ENCODE peak calls at places on chromosomes 6 and 20, in ten cellular contexts. One of them, this sample, is unnamed.

GRCh38 chr6:16684896-16685554 is 76.2 kb downstream of the ATXN1 start:
- DNase-seq in psoas muscle: no peak
- DNase-seq in choroid plexus epithelial cell: peak; percentile 73
- DNase-seq in BE2C: no peak
- DNase-seq in SK-N-SH: no peak
- DNase-seq in colonic mucosa: no peak
- DNase-seq in pancreas: no peak
- DNase-seq in CD8-positive, alpha-beta T cell: peak; percentile 58
- DNase-seq in IMR-90: peak; percentile 82
- DNase-seq in prostate gland: no peak
- DNase-seq in this sample: peak; percentile 65

GRCh38 chr20:48577557-48577956 is 250.2 kb downstream of the PREX1 start:
- DNase-seq in psoas muscle: no peak
- DNase-seq in pancreas: no peak
- DNase-seq in choroid plexus epithelial cell: no peak
- DNase-seq in colonic mucosa: no peak
- DNase-seq in prostate gland: no peak
- DNase-seq in SK-N-SH: no peak
- DNase-seq in CD8-positive, alpha-beta T cell: no peak
- DNase-seq in BE2C: no peak
- DNase-seq in IMR-90: no peak
- DNase-seq in this sample: no peak

GRCh38 chr20:44153636-44154043 is 33.3 kb downstream of the JPH2 start:
- DNase-seq in colonic mucosa: no peak
- DNase-seq in CD8-positive, alpha-beta T cell: peak; percentile 33
- DNase-seq in psoas muscle: no peak
- DNase-seq in IMR-90: peak; percentile 13
- DNase-seq in SK-N-SH: no peak
- DNase-seq in choroid plexus epithelial cell: no peak
- DNase-seq in BE2C: no peak
- DNase-seq in pancreas: no peak
- DNase-seq in prostate gland: no peak
- DNase-seq in this sample: no peak

GRCh38 chr6:167571550-167571949 is 246.7 kb downstream of the TTLL2 start:
- DNase-seq in colonic mucosa: peak; percentile 13
- DNase-seq in IMR-90: no peak
- DNase-seq in BE2C: no peak
- DNase-seq in choroid plexus epithelial cell: no peak
- DNase-seq in psoas muscle: no peak
- DNase-seq in prostate gland: no peak
- DNase-seq in CD8-positive, alpha-beta T cell: no peak
- DNase-seq in pancreas: no peak
- DNase-seq in SK-N-SH: no peak
- DNase-seq in this sample: no peak

GRCh38 chr20:21981179-21981578 is 275.7 kb downstream of the PAX1 start:
- DNase-seq in psoas muscle: no peak
- DNase-seq in pancreas: no peak
- DNase-seq in SK-N-SH: no peak
- DNase-seq in choroid plexus epithelial cell: peak; percentile 15
- DNase-seq in CD8-positive, alpha-beta T cell: no peak
- DNase-seq in colonic mucosa: no peak
- DNase-seq in IMR-90: no peak
- DNase-seq in prostate gland: no peak
- DNase-seq in BE2C: no peak
- DNase-seq in this sample: no peak

GRCh38 chr6:24492475-24492874 is 2.3 kb upstream of the ALDH5A1 start:
- DNase-seq in SK-N-SH: no peak
- DNase-seq in colonic mucosa: peak; percentile 32
- DNase-seq in CD8-positive, alpha-beta T cell: no peak
- DNase-seq in IMR-90: peak; percentile 7
- DNase-seq in prostate gland: no peak
- DNase-seq in pancreas: no peak
- DNase-seq in choroid plexus epithelial cell: peak; percentile 45
- DNase-seq in psoas muscle: no peak
- DNase-seq in BE2C: no peak
- DNase-seq in this sample: peak; percentile 62

GRCh38 chr20:38881806-38882440 is 44.3 kb upstream of the FAM83D start:
- DNase-seq in SK-N-SH: no peak
- DNase-seq in CD8-positive, alpha-beta T cell: no peak
- DNase-seq in psoas muscle: no peak
- DNase-seq in prostate gland: no peak
- DNase-seq in BE2C: no peak
- DNase-seq in choroid plexus epithelial cell: no peak
- DNase-seq in colonic mucosa: no peak
- DNase-seq in IMR-90: no peak
- DNase-seq in pancreas: peak; percentile 26
- DNase-seq in this sample: no peak

GRCh38 chr6:46867411-46867810 is 54.3 kb downstream of the ADGRF5 start:
- DNase-seq in psoas muscle: no peak
- DNase-seq in SK-N-SH: no peak
- DNase-seq in pancreas: no peak
- DNase-seq in IMR-90: no peak
- DNase-seq in choroid plexus epithelial cell: no peak
- DNase-seq in BE2C: no peak
- DNase-seq in CD8-positive, alpha-beta T cell: no peak
- DNase-seq in colonic mucosa: no peak
- DNase-seq in prostate gland: no peak
- DNase-seq in this sample: no peak

GRCh38 chr6:35415065-35415880 is 36.9 kb upstream of the FANCE start:
- DNase-seq in psoas muscle: peak; percentile 56
- DNase-seq in IMR-90: peak; percentile 96
- DNase-seq in CD8-positive, alpha-beta T cell: peak; percentile 28
- DNase-seq in colonic mucosa: peak; percentile 74
- DNase-seq in SK-N-SH: peak; percentile 63
- DNase-seq in pancreas: peak; percentile 75
- DNase-seq in choroid plexus epithelial cell: peak; percentile 96
- DNase-seq in BE2C: peak; percentile 68
- DNase-seq in prostate gland: peak; percentile 88
- DNase-seq in this sample: peak; percentile 32

GRCh38 chr6:6494677-6495076 is 93.8 kb upstream of the LY86 start:
- DNase-seq in BE2C: peak; percentile 40
- DNase-seq in CD8-positive, alpha-beta T cell: no peak
- DNase-seq in IMR-90: no peak
- DNase-seq in choroid plexus epithelial cell: no peak
- DNase-seq in prostate gland: peak; percentile 12
- DNase-seq in pancreas: no peak
- DNase-seq in psoas muscle: peak; percentile 28
- DNase-seq in colonic mucosa: peak; percentile 41
- DNase-seq in SK-N-SH: peak; percentile 15
- DNase-seq in this sample: peak; percentile 76

GRCh38 chr6:105851181-105851580 is 235.0 kb upstream of the PRDM1 start:
- DNase-seq in pancreas: no peak
- DNase-seq in CD8-positive, alpha-beta T cell: no peak
- DNase-seq in psoas muscle: no peak
- DNase-seq in BE2C: no peak
- DNase-seq in prostate gland: no peak
- DNase-seq in SK-N-SH: no peak
- DNase-seq in colonic mucosa: no peak
- DNase-seq in IMR-90: peak; percentile 51
- DNase-seq in choroid plexus epithelial cell: peak; percentile 24
- DNase-seq in this sample: no peak

GRCh38 chr6:163646133-163646532 is 231.6 kb downstream of the QKI start:
- DNase-seq in choroid plexus epithelial cell: no peak
- DNase-seq in psoas muscle: no peak
- DNase-seq in IMR-90: no peak
- DNase-seq in colonic mucosa: no peak
- DNase-seq in prostate gland: no peak
- DNase-seq in pancreas: no peak
- DNase-seq in BE2C: no peak
- DNase-seq in CD8-positive, alpha-beta T cell: no peak
- DNase-seq in SK-N-SH: no peak
- DNase-seq in this sample: no peak

GRCh38 chr20:1667510-1668085 is 10.0 kb upstream of the SIRPG start:
- DNase-seq in pancreas: no peak
- DNase-seq in SK-N-SH: no peak
- DNase-seq in psoas muscle: no peak
- DNase-seq in BE2C: no peak
- DNase-seq in prostate gland: no peak
- DNase-seq in choroid plexus epithelial cell: no peak
- DNase-seq in CD8-positive, alpha-beta T cell: no peak
- DNase-seq in IMR-90: no peak
- DNase-seq in colonic mucosa: no peak
- DNase-seq in this sample: no peak

GRCh38 chr6:85405175-85405852 is 44.6 kb upstream of the NT5E start:
- DNase-seq in choroid plexus epithelial cell: peak; percentile 38
- DNase-seq in pancreas: no peak
- DNase-seq in IMR-90: peak; percentile 55
- DNase-seq in CD8-positive, alpha-beta T cell: no peak
- DNase-seq in SK-N-SH: no peak
- DNase-seq in colonic mucosa: peak; percentile 66
- DNase-seq in BE2C: no peak
- DNase-seq in prostate gland: no peak
- DNase-seq in psoas muscle: no peak
- DNase-seq in this sample: no peak

GRCh38 chr6:39189915-39190544 is 39.2 kb downstream of the KCNK5 start:
- DNase-seq in choroid plexus epithelial cell: peak; percentile 31
- DNase-seq in BE2C: peak; percentile 46
- DNase-seq in IMR-90: peak; percentile 3
- DNase-seq in pancreas: no peak
- DNase-seq in prostate gland: no peak
- DNase-seq in SK-N-SH: peak; percentile 69
- DNase-seq in colonic mucosa: peak; percentile 71
- DNase-seq in psoas muscle: peak; percentile 33
- DNase-seq in CD8-positive, alpha-beta T cell: no peak
- DNase-seq in this sample: peak; percentile 55

GRCh38 chr6:118103381-118104105 is 196.5 kb downstream of the SLC35F1 start:
- DNase-seq in IMR-90: no peak
- DNase-seq in choroid plexus epithelial cell: no peak
- DNase-seq in CD8-positive, alpha-beta T cell: no peak
- DNase-seq in BE2C: no peak
- DNase-seq in pancreas: no peak
- DNase-seq in prostate gland: peak; percentile 4
- DNase-seq in colonic mucosa: no peak
- DNase-seq in SK-N-SH: no peak
- DNase-seq in psoas muscle: no peak
- DNase-seq in this sample: no peak
- H3K4me3 ChIP-seq in IMR-90: no peak overlapping the region
- H3K4me3 ChIP-seq in choroid plexus epithelial cell: no peak overlapping the region
- H3K4me3 ChIP-seq in CD8-positive, alpha-beta T cell: no peak overlapping the region
- H3K4me3 ChIP-seq in BE2C: no peak overlapping the region
- H3K4me3 ChIP-seq in pancreas: no peak overlapping the region
- H3K4me3 ChIP-seq in prostate gland: no peak overlapping the region
- H3K4me3 ChIP-seq in colonic mucosa: no peak overlapping the region
- H3K4me3 ChIP-seq in SK-N-SH: no peak overlapping the region
- H3K4me3 ChIP-seq in psoas muscle: no peak overlapping the region
- H3K4me3 ChIP-seq in this sample: no peak overlapping the region

DNA sequence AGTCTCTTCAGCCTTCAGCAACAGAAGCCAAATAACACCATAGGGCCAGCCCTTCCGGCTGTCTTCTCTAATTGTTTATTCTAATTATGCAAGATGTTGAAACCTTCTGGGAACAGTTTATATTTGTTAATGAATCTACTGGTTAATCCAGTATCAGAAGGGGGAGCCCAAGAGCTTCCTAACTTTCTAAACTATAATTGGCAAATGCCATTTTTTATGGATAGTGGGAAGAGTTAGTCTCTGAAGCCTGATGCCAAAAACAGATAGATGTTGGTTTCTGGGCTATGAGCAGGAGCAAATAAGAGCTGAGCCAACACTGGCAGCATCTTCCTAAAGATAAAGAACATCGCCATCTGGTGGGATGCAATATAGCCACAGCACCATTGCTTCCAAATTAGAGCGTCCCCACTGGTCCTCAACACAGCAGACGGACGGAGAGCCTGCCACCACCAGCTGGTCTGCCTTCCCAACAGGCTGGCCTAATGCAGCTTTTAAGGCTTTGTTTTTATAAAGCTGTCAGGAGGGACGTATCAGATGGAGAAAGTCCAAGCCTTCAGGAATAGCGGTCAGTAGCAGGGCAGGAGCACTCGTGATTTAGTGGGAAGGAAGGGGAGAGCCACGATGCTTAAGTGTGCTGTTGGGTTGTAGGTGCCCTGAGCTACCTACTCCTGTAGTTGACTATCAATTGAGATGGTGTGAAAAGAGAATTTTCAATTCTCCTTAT is 118.8 kb downstream of the RALGAPA2 start:
- DNase-seq in choroid plexus epithelial cell: peak; percentile 79
- DNase-seq in prostate gland: peak; percentile 13
- DNase-seq in pancreas: no peak
- DNase-seq in psoas muscle: no peak
- DNase-seq in CD8-positive, alpha-beta T cell: no peak
- DNase-seq in IMR-90: peak; percentile 65
- DNase-seq in BE2C: peak; percentile 75
- DNase-seq in colonic mucosa: no peak
- DNase-seq in SK-N-SH: peak; percentile 49
- DNase-seq in this sample: peak; percentile 66
- TF ChIP-seq CTCF in choroid plexus epithelial cell: peak; percentile 80
- TF ChIP-seq CTCF in prostate gland: peak; percentile 24
- TF ChIP-seq CTCF in pancreas: no peak
- TF ChIP-seq CTCF in psoas muscle: no peak
- TF ChIP-seq CTCF in CD8-positive, alpha-beta T cell: no peak
- TF ChIP-seq CTCF in IMR-90: peak; percentile 56
- TF ChIP-seq CTCF in BE2C: peak; percentile 87
- TF ChIP-seq CTCF in colonic mucosa: no peak
- TF ChIP-seq CTCF in SK-N-SH: peak; percentile 63
- TF ChIP-seq CTCF in this sample: peak; percentile 47

DNA sequence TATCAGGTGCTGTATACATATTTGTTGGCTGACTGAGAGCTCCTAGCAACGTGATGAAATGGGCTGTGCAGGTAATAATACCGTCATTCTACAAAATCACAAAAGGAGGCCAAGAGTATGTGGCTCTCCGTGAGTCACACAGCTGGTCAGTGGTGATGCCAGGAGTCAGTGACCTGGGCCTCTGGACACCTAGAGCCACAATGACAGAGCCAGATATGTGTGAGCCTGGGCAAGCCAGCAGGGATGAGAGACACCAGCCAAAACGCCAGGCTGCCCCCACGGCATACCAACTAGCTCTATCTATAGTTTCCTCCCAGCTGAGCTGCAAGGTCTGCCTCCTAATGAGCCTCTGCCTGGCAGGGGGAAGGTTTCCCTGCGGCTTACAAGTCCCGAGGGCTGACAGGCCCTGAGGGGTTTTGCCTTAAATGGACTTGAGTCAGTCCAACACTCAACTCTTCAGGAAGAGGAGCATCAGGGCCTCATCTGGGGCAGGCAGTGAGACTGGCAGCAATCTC is 70.0 kb downstream of the CPNE5 start:
- DNase-seq in pancreas: no peak
- DNase-seq in IMR-90: peak; percentile 28
- DNase-seq in colonic mucosa: no peak
- DNase-seq in psoas muscle: peak; percentile 40
- DNase-seq in BE2C: peak; percentile 31
- DNase-seq in SK-N-SH: no peak
- DNase-seq in choroid plexus epithelial cell: no peak
- DNase-seq in prostate gland: no peak
- DNase-seq in CD8-positive, alpha-beta T cell: no peak
- DNase-seq in this sample: no peak
- H3K4me3 ChIP-seq in pancreas: no peak overlapping the region
- H3K4me3 ChIP-seq in IMR-90: no peak overlapping the region
- H3K4me3 ChIP-seq in colonic mucosa: no peak overlapping the region
- H3K4me3 ChIP-seq in psoas muscle: no peak overlapping the region
- H3K4me3 ChIP-seq in BE2C: no peak overlapping the region
- H3K4me3 ChIP-seq in SK-N-SH: no peak overlapping the region
- H3K4me3 ChIP-seq in choroid plexus epithelial cell: no peak overlapping the region
- H3K4me3 ChIP-seq in prostate gland: no peak overlapping the region
- H3K4me3 ChIP-seq in CD8-positive, alpha-beta T cell: peak overlapping the region; percentile 0
- H3K4me3 ChIP-seq in this sample: no peak overlapping the region

DNA sequence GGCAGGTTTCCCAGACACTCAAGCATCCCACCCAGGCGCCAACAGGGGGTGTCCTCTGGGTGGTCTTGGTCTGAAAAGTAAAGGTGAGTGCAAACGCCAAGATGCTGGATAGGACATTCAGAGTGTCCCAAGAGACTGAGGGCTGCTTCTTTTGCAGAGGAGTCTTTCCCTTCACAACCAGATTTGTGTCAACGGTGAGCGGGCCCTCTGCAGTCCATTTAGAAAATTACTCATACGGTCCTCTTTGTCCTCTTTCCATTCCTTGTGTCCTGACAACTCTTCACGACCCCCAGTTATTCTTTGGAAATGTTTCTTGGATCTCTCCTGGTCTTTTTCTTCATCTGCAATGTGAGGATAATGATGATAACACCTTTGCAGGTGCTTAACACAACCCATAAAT is 257.8 kb downstream of the CDC5L start:
- DNase-seq in SK-N-SH: no peak
- DNase-seq in choroid plexus epithelial cell: peak; percentile 20
- DNase-seq in colonic mucosa: no peak
- DNase-seq in BE2C: no peak
- DNase-seq in CD8-positive, alpha-beta T cell: no peak
- DNase-seq in pancreas: no peak
- DNase-seq in prostate gland: no peak
- DNase-seq in psoas muscle: no peak
- DNase-seq in IMR-90: no peak
- DNase-seq in this sample: peak; percentile 18
- TF ChIP-seq CTCF in SK-N-SH: no peak
- TF ChIP-seq CTCF in choroid plexus epithelial cell: peak; percentile 43
- TF ChIP-seq CTCF in colonic mucosa: no peak
- TF ChIP-seq CTCF in BE2C: no peak
- TF ChIP-seq CTCF in CD8-positive, alpha-beta T cell: no peak
- TF ChIP-seq CTCF in pancreas: no peak
- TF ChIP-seq CTCF in prostate gland: no peak
- TF ChIP-seq CTCF in psoas muscle: no peak
- TF ChIP-seq CTCF in IMR-90: peak; percentile 3
- TF ChIP-seq CTCF in this sample: peak; percentile 8